ENCODE peak calls at places on chromosome 13, in nine cellular contexts. T is fibroblast of mammary gland, J is NCI-H1417 treated with DMSO at 0.1 percent for 48 hours, Z is cardiac fibroblast, X is SJCRH30, F is GDM1, U is posterior cingulate gyrus, C is LNCaP clone FGC, K is COLO829. L is an unnamed sample.

GRCh38 chr13:23741879-23742510 is 147.2 kb downstream of the MIPEP start:
- DNase-seq in T (peak), J (no peak), Z (no peak), X (peak), F (no peak), U (no peak), C (no peak), K (no peak), L (no peak)

GRCh38 chr13:24693862-24694471 is 13.8 kb downstream of the ATP12A start:
- DNase-seq in T (peak), J (no peak), Z (peak), X (peak), F (peak), U (peak), C (peak), K (peak), L (peak)

GRCh38 chr13:86409466-86410241 is 610.4 kb upstream of the SLITRK6 start:
- DNase-seq in T (no peak), J (no peak), Z (no peak), X (no peak), F (no peak), U (no peak), C (no peak), K (no peak), L (no peak)

GRCh38 chr13:97879646-97880297 is 73.7 kb upstream of the IPO5 start:
- DNase-seq in T (peak), J (no peak), Z (peak), X (peak), F (no peak), U (no peak), C (no peak), K (peak), L (peak)

GRCh38 chr13:98842858-98843481 is 90.5 kb upstream of the SLC15A1 start:
- DNase-seq in T (peak), J (peak), Z (peak), X (peak), F (peak), U (peak), C (peak), K (peak), L (peak)

GRCh38 chr13:96544965-96545364 is 449.3 kb downstream of the OXGR1 start:
- DNase-seq in T (no peak), J (no peak), Z (no peak), X (no peak), F (no peak), U (no peak), C (no peak), K (no peak), L (no peak)

GRCh38 chr13:30873519-30873918 is 32.6 kb upstream of the MEDAG start:
- DNase-seq in T (no peak), J (no peak), Z (peak), X (no peak), F (peak), U (no peak), C (no peak), K (no peak), L (no peak)

GRCh38 chr13:22050951-22051563 is 380.2 kb downstream of the FGF9 start:
- DNase-seq in T (no peak), J (no peak), Z (no peak), X (no peak), F (no peak), U (no peak), C (no peak), K (no peak), L (no peak)

GRCh38 chr13:110713981-110714797 is 689 bp downstream of the ING1 start:
- DNase-seq in T (peak), J (no peak), Z (peak), X (peak), F (no peak), U (peak), C (no peak), K (no peak), L (peak)

GRCh38 chr13:35014606-35015005 is 72.5 kb downstream of the NBEA start:
- DNase-seq in T (no peak), J (no peak), Z (no peak), X (no peak), F (no peak), U (no peak), C (no peak), K (no peak), L (no peak)

GRCh38 chr13:60139272-60139671 is 24.5 kb downstream of the DIAPH3 start:
- DNase-seq in T (no peak), J (no peak), Z (no peak), X (no peak), F (no peak), U (no peak), C (no peak), K (no peak), L (peak)